ENCODE peak calls at places on chromosome 19, in five cellular contexts. E is dorsolateral prefrontal cortex, R is stomach, X is brain microvascular endothelial cell, Q is AG04450. V is an unnamed sample.

GRCh38 chr19:3670258-3670795 is 29.9 kb downstream of the PIP5K1C start:
- DNase-seq in E (no peak), R (peak), X (peak), Q (peak), V (no peak)

GRCh38 chr19:2300533-2300932 is 7.4 kb downstream of the LINGO3 start:
- DNase-seq in E (no peak), R (no peak), X (no peak), Q (no peak), V (no peak)

GRCh38 chr19:4969772-4970531 is 1.0 kb downstream of the KDM4B start:
- DNase-seq in E (no peak), R (no peak), X (no peak), Q (no peak), V (no peak)

GRCh38 chr19:54459282-54460229 is 4.0 kb downstream of the LENG9 start:
- DNase-seq in E (no peak), R (no peak), X (no peak), Q (no peak), V (no peak)

GRCh38 chr19:30001794-30002193 is 59.8 kb downstream of the URI1 start:
- DNase-seq in E (no peak), R (no peak), X (peak), Q (no peak), V (no peak)

GRCh38 chr19:53580871-53581835 is 43.2 kb downstream of the ZNF331 start:
- DNase-seq in E (no peak), R (no peak), X (no peak), Q (no peak), V (no peak)

GRCh38 chr19:48991823-48992570 is 1.1 kb downstream of the GYS1 start:
- DNase-seq in E (no peak), R (peak), X (peak), Q (peak), V (peak)

GRCh38 chr19:54376610-54377009 is 11.9 kb upstream of the LAIR1 start:
- DNase-seq in E (no peak), R (no peak), X (no peak), Q (no peak), V (no peak)

GRCh38 chr19:3370214-3370720 is 3.9 kb downstream of the NFIC start:
- DNase-seq in E (no peak), R (no peak), X (no peak), Q (no peak), V (no peak)

GRCh38 chr19:39936020-39936419 is 1.6 kb upstream of the FCGBP start:
- DNase-seq in E (no peak), R (peak), X (no peak), Q (no peak), V (no peak)

GRCh38 chr19:50008532-50008931 is 16.6 kb downstream of the VRK3 start:
- DNase-seq in E (no peak), R (no peak), X (no peak), Q (no peak), V (no peak)

GRCh38 chr19:43767316-43767715 is 12.6 kb upstream of the SMG9 start:
- DNase-seq in E (no peak), R (no peak), X (no peak), Q (no peak), V (no peak)

GRCh38 chr19:6459356-6460098 is at the start of gene SLC25A23:
- DNase-seq in E (peak), R (peak), X (peak), Q (peak), V (peak)

GRCh38 chr19:18710986-18711751 is 27.7 kb downstream of the CRTC1 start:
- DNase-seq in E (no peak), R (no peak), X (no peak), Q (peak), V (no peak)

GRCh38 chr19:4523306-4524110 is 5.2 kb upstream of the PLIN4 start:
- DNase-seq in E (no peak), R (peak), X (no peak), Q (no peak), V (no peak)

GRCh38 chr19:16661480-16662034 is 618 bp downstream of the TMEM38A start:
- DNase-seq in E (peak), R (peak), X (no peak), Q (no peak), V (no peak)

GRCh38 chr19:55643733-55644116 is 276 bp downstream of the ZNF581 start:
- DNase-seq in E (no peak), R (no peak), X (no peak), Q (no peak), V (no peak)

GRCh38 chr19:49528211-49528771 is 488 bp downstream of the RCN3 start:
- DNase-seq in E (no peak), R (no peak), X (peak), Q (no peak), V (no peak)

GRCh38 chr19:17719730-17720486 is 628 bp downstream of the MAP1S start:
- DNase-seq in E (no peak), R (peak), X (no peak), Q (no peak), V (peak)

GRCh38 chr19:6767081-6767356 is 216 bp downstream of the SH2D3A start:
- DNase-seq in E (no peak), R (no peak), X (no peak), Q (no peak), V (peak)

GRCh38 chr19:49327878-49328544 is 3.0 kb upstream of the SLC6A16 start:
- DNase-seq in E (no peak), R (no peak), X (peak), Q (no peak), V (peak)

GRCh38 chr19:41701401-41702075 is 6.9 kb upstream of the CEACAM5 start:
- DNase-seq in E (no peak), R (peak), X (no peak), Q (no peak), V (no peak)

GRCh38 chr19:28296506-28296905 is 916.4 kb downstream of the UQCRFS1 start:
- DNase-seq in E (no peak), R (no peak), X (no peak), Q (no peak), V (no peak)

GRCh38 chr19:43300876-43301765 is 31.8 kb upstream of the PSG9 start:
- DNase-seq in E (no peak), R (no peak), X (no peak), Q (no peak), V (no peak)

GRCh38 chr19:24033962-24034342 is 53.0 kb upstream of the ZNF254 start:
- DNase-seq in E (peak), R (peak), X (peak), Q (peak), V (peak)

GRCh38 chr19:17889609-17890214 is 18.0 kb downstream of the SLC5A5 start:
- DNase-seq in E (no peak), R (no peak), X (peak), Q (no peak), V (peak)

GRCh38 chr19:35000647-35001501 is 751 bp downstream of the GRAMD1A start:
- DNase-seq in E (no peak), R (no peak), X (peak), Q (no peak), V (no peak)

GRCh38 chr19:54388001-54388802 is 23.5 kb upstream of the LAIR1 start:
- DNase-seq in E (no peak), R (no peak), X (no peak), Q (no peak), V (no peak)

GRCh38 chr19:35992902-35993765 is 1.9 kb upstream of the SDHAF1 start:
- DNase-seq in E (no peak), R (no peak), X (no peak), Q (no peak), V (no peak)

GRCh38 chr19:5269279-5269678 is 71.3 kb downstream of the PTPRS start:
- DNase-seq in E (no peak), R (no peak), X (no peak), Q (no peak), V (no peak)

GRCh38 chr19:11399667-11400066 is 15.6 kb upstream of the EPOR start:
- DNase-seq in E (no peak), R (no peak), X (no peak), Q (no peak), V (no peak)

GRCh38 chr19:42683917-42684513 is 56.3 kb downstream of the PSG3 start:
- DNase-seq in E (no peak), R (no peak), X (peak), Q (no peak), V (peak)

GRCh38 chr19:48568345-48568886 is 16.4 kb downstream of the SULT2B1 start:
- DNase-seq in E (peak), R (peak), X (peak), Q (peak), V (peak)

GRCh38 chr19:15317392-15318011 is 14.8 kb downstream of the BRD4 start:
- DNase-seq in E (no peak), R (no peak), X (peak), Q (peak), V (no peak)

GRCh38 chr19:15315101-15315500 is 17.2 kb downstream of the BRD4 start:
- DNase-seq in E (no peak), R (no peak), X (no peak), Q (no peak), V (peak)

GRCh38 chr19:15313649-15314279 is 18.6 kb downstream of the BRD4 start:
- DNase-seq in E (no peak), R (no peak), X (no peak), Q (no peak), V (no peak)

GRCh38 chr19:15318241-15318691 is 14.1 kb downstream of the BRD4 start:
- DNase-seq in E (no peak), R (no peak), X (no peak), Q (no peak), V (no peak)

GRCh38 chr19:15316498-15316897 is 15.8 kb downstream of the BRD4 start:
- DNase-seq in E (no peak), R (no peak), X (no peak), Q (peak), V (no peak)
- H3K27ac ChIP-seq in E (no peak), R (peak), X (peak), Q (peak), V (peak)

DNA sequence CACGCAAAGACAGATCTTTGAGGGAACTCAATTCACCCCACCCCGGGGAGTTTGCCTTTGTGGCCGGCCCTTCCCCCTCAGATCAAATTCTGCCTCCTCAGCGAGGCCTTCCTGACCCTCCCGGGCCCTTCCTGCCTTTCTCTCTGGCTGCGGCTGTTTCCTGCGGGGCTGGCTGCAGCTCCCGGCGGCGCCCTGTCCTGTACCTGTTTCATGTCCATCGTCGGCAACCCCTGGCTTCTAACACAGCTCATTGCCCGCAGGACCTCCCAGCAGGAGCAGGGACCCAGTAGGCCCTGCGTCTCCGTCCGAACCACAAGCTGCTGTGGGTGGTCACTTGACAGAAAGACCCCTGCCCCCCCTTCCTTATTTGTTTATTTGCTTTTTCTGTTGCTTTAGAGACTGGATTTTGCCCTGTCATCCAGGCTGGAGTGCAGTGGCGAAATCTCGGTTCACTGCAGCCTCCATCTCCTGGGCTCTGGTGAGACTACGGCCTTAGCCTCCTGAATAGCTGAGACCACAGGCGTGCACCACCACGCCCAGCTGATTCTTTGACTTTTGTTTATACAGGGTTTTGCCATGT is 7.7 kb upstream of the PTBP1 start:
- DNase-seq in E (no peak), R (no peak), X (no peak), Q (no peak), V (no peak)
- H3K27ac ChIP-seq in E (no peak), R (peak), X (no peak), Q (no peak), V (peak)

GRCh38 chr19:44891016-44891882 is at the start of gene TOMM40:
- DNase-seq in E (peak), R (peak), X (peak), Q (no peak), V (no peak)
- H3K27ac ChIP-seq in E (peak), R (peak), X (peak), Q (peak), V (peak)

GRCh38 chr19:12993562-12993961 is 1.7 kb upstream of the NFIX start:
- DNase-seq in E (no peak), R (no peak), X (no peak), Q (no peak), V (no peak)

GRCh38 chr19:12994701-12995595 is at the start of gene NFIX:
- DNase-seq in E (no peak), R (peak), X (no peak), Q (no peak), V (no peak)

GRCh38 chr19:12997225-12997966 is 2.1 kb downstream of the NFIX start:
- DNase-seq in E (no peak), R (no peak), X (no peak), Q (no peak), V (no peak)

GRCh38 chr19:12996542-12997094 is 1.3 kb downstream of the NFIX start:
- DNase-seq in E (no peak), R (peak), X (no peak), Q (no peak), V (no peak)

DNA sequence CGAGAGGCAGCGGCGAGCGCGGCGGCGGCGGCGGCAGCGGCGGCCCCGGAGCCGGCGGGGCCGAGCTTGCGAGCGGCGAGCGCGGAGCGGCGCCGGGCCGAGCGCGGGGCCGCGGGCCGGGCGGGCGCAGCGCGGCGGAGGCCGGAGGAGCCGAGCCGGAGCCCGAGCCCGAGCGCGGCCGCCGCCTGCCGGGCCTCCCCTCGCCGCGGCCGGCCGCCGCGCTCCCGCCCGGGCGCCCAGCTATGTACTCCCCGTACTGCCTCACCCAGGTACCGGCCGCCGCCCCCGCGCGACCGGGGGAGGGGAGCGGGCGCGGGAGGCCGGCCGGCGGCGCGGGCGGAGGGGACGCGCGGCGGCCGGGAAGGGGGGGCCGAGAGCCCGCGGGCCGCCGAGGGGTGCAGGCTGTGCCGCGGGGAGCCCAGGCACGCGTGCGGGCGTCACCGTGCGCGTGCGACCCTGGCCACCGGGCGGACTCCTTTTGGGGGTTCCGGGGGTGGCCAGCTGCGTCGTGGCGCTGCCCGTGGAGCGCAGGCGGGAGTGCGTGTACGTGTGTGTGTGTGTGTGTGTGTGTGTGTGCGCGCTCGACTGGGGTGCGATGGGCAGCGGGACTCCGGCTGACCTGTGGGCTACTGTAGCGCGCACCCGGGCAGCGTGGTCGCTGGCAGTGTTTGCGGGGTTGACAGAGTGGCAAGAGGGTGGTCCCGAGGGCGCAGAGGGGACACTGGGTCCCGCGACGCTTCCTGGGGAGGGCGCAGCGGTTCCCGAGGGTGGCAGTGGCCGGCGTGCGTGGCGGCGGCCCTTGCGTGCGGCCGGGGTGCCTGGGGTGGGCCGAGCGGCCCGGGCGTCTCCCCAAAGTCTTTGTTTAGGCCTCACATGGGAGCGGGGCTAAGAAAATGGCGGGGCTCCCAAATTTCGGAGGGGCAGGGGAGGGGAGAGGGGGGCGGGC is 594 bp downstream of the NFIX start:
- DNase-seq in E (no peak), R (no peak), X (no peak), Q (no peak), V (no peak)
- H3K27ac ChIP-seq in E (peak), R (peak), X (no peak), Q (no peak), V (peak)